ENCODE peak calls at places on chromosome 22, in nine cellular contexts. W is esophagus muscularis mucosa, I is AG09309, B is pancreas, U is IMR-90, O is body of pancreas, L is uterus, D is fibroblast of villous mesenchyme, E is lower leg skin. G is an unnamed sample.

GRCh38 chr22:36117053-36117554 is 43.5 kb downstream of the APOL3 start:
- DNase-seq in W (no peak), I (no peak), B (no peak), U (no peak), O (no peak), L (no peak), D (no peak), E (no peak), G (no peak)

GRCh38 chr22:28989035-28989464 is 72.6 kb downstream of the C22orf31 start:
- DNase-seq in W (no peak), I (no peak), B (no peak), U (no peak), O (no peak), L (peak), D (no peak), E (no peak), G (no peak)

GRCh38 chr22:32631507-32632245 is 157.1 kb downstream of the FBXO7 start:
- DNase-seq in W (no peak), I (no peak), B (no peak), U (no peak), O (no peak), L (no peak), D (peak), E (no peak), G (no peak)

GRCh38 chr22:45007247-45007945 is 2.4 kb downstream of the PHF21B start:
- DNase-seq in W (no peak), I (no peak), B (peak), U (peak), O (no peak), L (peak), D (peak), E (no peak), G (no peak)

GRCh38 chr22:19879651-19879995 is 24.9 kb upstream of the GNB1L start:
- DNase-seq in W (no peak), I (no peak), B (peak), U (no peak), O (peak), L (no peak), D (no peak), E (no peak), G (no peak)

GRCh38 chr22:19871845-19872778 is 17.4 kb upstream of the GNB1L start:
- DNase-seq in W (no peak), I (no peak), B (peak), U (no peak), O (no peak), L (peak), D (no peak), E (no peak), G (no peak)

GRCh38 chr22:29691636-29692326 is 28.0 kb upstream of the CABP7 start:
- DNase-seq in W (no peak), I (no peak), B (no peak), U (no peak), O (no peak), L (no peak), D (no peak), E (no peak), G (no peak)

GRCh38 chr22:40511604-40512003 is 124.9 kb downstream of the MRTFA start:
- DNase-seq in W (no peak), I (no peak), B (no peak), U (no peak), O (peak), L (no peak), D (no peak), E (no peak), G (no peak)

GRCh38 chr22:19514831-19515565 is 9.2 kb downstream of the CLDN5 start:
- DNase-seq in W (no peak), I (no peak), B (peak), U (peak), O (no peak), L (no peak), D (no peak), E (no peak), G (no peak)

GRCh38 chr22:22408731-22409696 is 99.5 kb downstream of the ZNF280B start:
- DNase-seq in W (peak), I (no peak), B (no peak), U (peak), O (peak), L (no peak), D (peak), E (no peak), G (no peak)

GRCh38 chr22:48177591-48177990 is 1415.1 kb downstream of the TBC1D22A start:
- DNase-seq in W (no peak), I (no peak), B (no peak), U (no peak), O (no peak), L (no peak), D (no peak), E (no peak), G (no peak)

GRCh38 chr22:27876684-27877083 is 42.4 kb downstream of the PITPNB start:
- DNase-seq in W (no peak), I (no peak), B (no peak), U (peak), O (no peak), L (no peak), D (no peak), E (no peak), G (no peak)

GRCh38 chr22:47727656-47728055 is 965.2 kb downstream of the TBC1D22A start:
- DNase-seq in W (no peak), I (no peak), B (no peak), U (no peak), O (no peak), L (no peak), D (no peak), E (no peak), G (no peak)

GRCh38 chr22:50525991-50526848 is 822 bp upstream of the SCO2 start:
- DNase-seq in W (no peak), I (no peak), B (peak), U (peak), O (peak), L (peak), D (peak), E (peak), G (no peak)

GRCh38 chr22:39208013-39208680 is 36.6 kb downstream of the PDGFB start:
- DNase-seq in W (no peak), I (no peak), B (peak), U (no peak), O (peak), L (peak), D (no peak), E (no peak), G (no peak)

GRCh38 chr22:50498322-50498861 is 9.1 kb downstream of the LMF2 start:
- DNase-seq in W (no peak), I (no peak), B (peak), U (peak), O (peak), L (no peak), D (peak), E (peak), G (no peak)

GRCh38 chr22:19224985-19225384 is 46.4 kb upstream of the SLC25A1 start:
- DNase-seq in W (no peak), I (no peak), B (no peak), U (no peak), O (no peak), L (no peak), D (no peak), E (no peak), G (no peak)

GRCh38 chr22:42716649-42717127 is 4.0 kb downstream of the A4GALT start:
- DNase-seq in W (no peak), I (no peak), B (no peak), U (no peak), O (no peak), L (no peak), D (no peak), E (no peak), G (no peak)

GRCh38 chr22:30023099-30023498 is 57.2 kb upstream of the HORMAD2 start:
- DNase-seq in W (no peak), I (no peak), B (no peak), U (peak), O (no peak), L (no peak), D (no peak), E (no peak), G (no peak)

GRCh38 chr22:29070490-29070889 is 2.3 kb upstream of the KREMEN1 start:
- DNase-seq in W (no peak), I (no peak), B (no peak), U (no peak), O (no peak), L (no peak), D (no peak), E (no peak), G (no peak)

GRCh38 chr22:29359469-29359868 is 28.9 kb downstream of the AP1B1 start:
- DNase-seq in W (no peak), I (no peak), B (peak), U (peak), O (peak), L (peak), D (peak), E (no peak), G (no peak)

GRCh38 chr22:35930933-35931332 is 97.7 kb downstream of the RBFOX2 start:
- DNase-seq in W (no peak), I (peak), B (no peak), U (peak), O (no peak), L (peak), D (peak), E (no peak), G (no peak)

GRCh38 chr22:39778055-39778454 is 115.5 kb downstream of the ENTHD1 start:
- DNase-seq in W (no peak), I (no peak), B (no peak), U (no peak), O (no peak), L (no peak), D (no peak), E (no peak), G (no peak)

GRCh38 chr22:40819741-40820140 is 595 bp upstream of the SLC25A17 start:
- DNase-seq in W (no peak), I (no peak), B (no peak), U (peak), O (no peak), L (peak), D (peak), E (no peak), G (no peak)

GRCh38 chr22:35467788-35468187 is 67.8 kb downstream of the MCM5 start:
- DNase-seq in W (no peak), I (no peak), B (no peak), U (peak), O (peak), L (peak), D (peak), E (peak), G (no peak)

GRCh38 chr22:27461470-27461869 is 340.1 kb downstream of the MN1 start:
- DNase-seq in W (no peak), I (peak), B (no peak), U (peak), O (no peak), L (no peak), D (peak), E (no peak), G (peak)

GRCh38 chr22:30423959-30424380 is 1.6 kb upstream of the MTFP1 start:
- DNase-seq in W (peak), I (peak), B (peak), U (peak), O (peak), L (peak), D (peak), E (peak), G (peak)

GRCh38 chr22:27825174-27825573 is 23.6 kb upstream of the MN1 start:
- DNase-seq in W (no peak), I (no peak), B (no peak), U (no peak), O (no peak), L (no peak), D (no peak), E (no peak), G (no peak)

GRCh38 chr22:48664586-48664985 is 1163.1 kb downstream of the BRD1 start:
- DNase-seq in W (no peak), I (no peak), B (no peak), U (no peak), O (no peak), L (no peak), D (no peak), E (no peak), G (no peak)

GRCh38 chr22:37427711-37428635 is 694 bp upstream of the ELFN2 start:
- DNase-seq in W (no peak), I (no peak), B (no peak), U (no peak), O (no peak), L (no peak), D (no peak), E (no peak), G (no peak)
- H3K4me3 ChIP-seq in W (peak), I (peak), B (peak), U (peak), O (no peak), L (peak), D (peak), E (peak), G (peak)

GRCh38 chr22:43885319-43885671 is 6.5 kb downstream of the PNPLA5 start:
- DNase-seq in W (no peak), I (no peak), B (peak), U (no peak), O (no peak), L (no peak), D (no peak), E (no peak), G (no peak)
- TF ChIP-seq CTCF in W (no peak), I (no peak), B (no peak), U (no peak), O (no peak), L (peak), D (no peak), E (no peak), G (no peak)

DNA sequence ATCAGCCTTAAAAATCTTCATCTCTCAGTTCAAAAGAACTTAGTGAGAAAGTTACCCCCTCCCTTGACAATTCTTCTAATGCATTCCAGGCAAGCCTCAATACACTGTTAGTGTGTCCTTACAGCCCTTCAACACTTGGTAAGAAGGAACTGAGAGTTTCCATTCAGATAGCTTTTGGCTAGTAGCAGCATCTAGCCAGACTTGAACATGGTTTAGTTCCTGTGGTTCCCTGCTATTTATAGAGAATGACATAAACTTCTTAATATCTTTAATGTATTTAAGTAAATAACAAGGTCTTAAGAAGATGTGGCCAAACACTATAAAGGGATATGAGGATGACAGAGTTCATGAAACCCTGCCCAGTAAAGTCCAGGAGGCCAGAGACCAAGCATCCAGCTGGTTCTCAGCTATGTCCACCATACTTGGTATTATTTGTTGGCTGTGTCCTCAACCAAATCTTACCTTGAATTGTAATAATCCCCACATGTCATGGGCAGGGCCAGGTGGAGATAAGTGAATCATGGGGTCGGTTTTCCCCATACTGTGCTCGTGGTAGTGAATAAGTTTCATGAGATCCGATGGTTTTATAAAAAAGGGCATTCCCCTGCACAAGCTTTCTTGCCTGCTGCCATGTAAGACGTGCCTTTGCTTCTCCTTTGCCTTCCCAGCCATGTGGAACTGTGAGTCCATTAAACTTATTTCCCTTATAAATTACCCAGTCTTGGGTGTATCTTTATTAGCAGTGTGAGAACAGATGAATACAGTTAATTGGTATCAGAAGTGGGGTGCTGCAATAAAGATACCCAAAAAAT is 132.4 kb downstream of the LARGE1 start:
- DNase-seq in W (no peak), I (no peak), B (no peak), U (peak), O (no peak), L (no peak), D (no peak), E (no peak), G (no peak)
- H3K4me3 ChIP-seq in W (no peak), I (no peak), B (no peak), U (no peak), O (no peak), L (no peak), D (no peak), E (no peak), G (no peak)

GRCh38 chr22:18156878-18157713 is 7.1 kb downstream of the USP18 start:
- DNase-seq in W (no peak), I (peak), B (no peak), U (peak), O (peak), L (peak), D (peak), E (no peak), G (no peak)
- TF ChIP-seq CTCF in W (peak), I (peak), B (peak), U (peak), O (peak), L (peak), D (peak), E (no peak), G (peak)

DNA sequence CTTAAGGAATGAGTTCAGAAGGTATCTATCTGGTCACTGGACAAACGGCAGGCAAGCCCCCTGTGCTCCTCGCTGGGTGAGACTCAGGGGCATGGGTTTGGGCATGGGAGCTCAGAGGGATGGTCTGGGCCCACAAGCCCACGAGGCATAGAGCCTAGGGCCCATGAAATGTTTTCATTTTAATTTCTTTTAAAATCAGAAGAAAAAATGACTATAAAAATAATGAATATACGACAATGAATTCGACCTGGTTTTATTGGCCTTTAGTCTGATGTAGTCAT is 77.9 kb upstream of the WNT7B start:
- DNase-seq in W (no peak), I (no peak), B (peak), U (no peak), O (peak), L (no peak), D (no peak), E (no peak), G (no peak)
- H3K4me3 ChIP-seq in W (peak), I (peak), B (peak), U (peak), O (peak), L (peak), D (peak), E (peak), G (peak)